ENCODE peak calls at places on chromosomes 1 and 21, in six cellular contexts. One of them, this sample, is unnamed.

GRCh38 chr1:6638226-6638625 is 13.6 kb downstream of the THAP3 start:
- DNase-seq in uterus: peak; percentile 81
- DNase-seq in iPS DF 6.9: no peak
- DNase-seq in Calu3: no peak
- DNase-seq in cardiac fibroblast: peak; percentile 81
- DNase-seq in stomach: no peak
- DNase-seq in this sample: peak; percentile 87

GRCh38 chr1:10830961-10831669 is 34.7 kb upstream of the CASZ1 start:
- DNase-seq in stomach: no peak
- DNase-seq in cardiac fibroblast: no peak
- DNase-seq in iPS DF 6.9: no peak
- DNase-seq in Calu3: no peak
- DNase-seq in uterus: no peak
- DNase-seq in this sample: peak; percentile 18

GRCh38 chr1:22207605-22208264 is 64.8 kb upstream of the WNT4 start:
- DNase-seq in iPS DF 6.9: no peak
- DNase-seq in Calu3: no peak
- DNase-seq in uterus: no peak
- DNase-seq in stomach: no peak
- DNase-seq in cardiac fibroblast: peak; percentile 3
- DNase-seq in this sample: no peak

GRCh38 chr1:109904105-109904817 is 6.4 kb upstream of the CSF1 start:
- DNase-seq in Calu3: no peak
- DNase-seq in uterus: no peak
- DNase-seq in cardiac fibroblast: no peak
- DNase-seq in stomach: peak; percentile 42
- DNase-seq in iPS DF 6.9: no peak
- DNase-seq in this sample: no peak

GRCh38 chr1:119008483-119009299 is 20.5 kb upstream of the TBX15 start:
- DNase-seq in uterus: no peak
- DNase-seq in stomach: no peak
- DNase-seq in Calu3: peak; percentile 58
- DNase-seq in iPS DF 6.9: no peak
- DNase-seq in cardiac fibroblast: peak; percentile 77
- DNase-seq in this sample: peak; percentile 83

GRCh38 chr1:170776147-170776734 is 112.3 kb downstream of the PRRX1 start:
- DNase-seq in Calu3: no peak
- DNase-seq in uterus: no peak
- DNase-seq in stomach: no peak
- DNase-seq in cardiac fibroblast: no peak
- DNase-seq in iPS DF 6.9: no peak
- DNase-seq in this sample: peak; percentile 50

GRCh38 chr1:201002510-201002909 is 21.0 kb downstream of the KIF21B start:
- DNase-seq in cardiac fibroblast: no peak
- DNase-seq in Calu3: no peak
- DNase-seq in uterus: no peak
- DNase-seq in iPS DF 6.9: no peak
- DNase-seq in stomach: no peak
- DNase-seq in this sample: no peak

GRCh38 chr21:38831526-38832467 is 26.1 kb downstream of the ETS2 start:
- DNase-seq in iPS DF 6.9: no peak
- DNase-seq in uterus: peak; percentile 95
- DNase-seq in Calu3: peak; percentile 59
- DNase-seq in cardiac fibroblast: peak; percentile 99
- DNase-seq in stomach: peak; percentile 68
- DNase-seq in this sample: peak; percentile 100

GRCh38 chr1:36576118-36576517 is 93.4 kb upstream of the CSF3R start:
- DNase-seq in stomach: peak; percentile 51
- DNase-seq in cardiac fibroblast: peak; percentile 28
- DNase-seq in uterus: peak; percentile 18
- DNase-seq in Calu3: peak; percentile 79
- DNase-seq in iPS DF 6.9: peak; percentile 45
- DNase-seq in this sample: peak; percentile 25

GRCh38 chr1:32349211-32349708 is 13.0 kb downstream of the FAM229A start:
- DNase-seq in stomach: no peak
- DNase-seq in iPS DF 6.9: no peak
- DNase-seq in cardiac fibroblast: peak; percentile 92
- DNase-seq in Calu3: no peak
- DNase-seq in uterus: no peak
- DNase-seq in this sample: peak; percentile 66

GRCh38 chr1:199948587-199949280 is 78.8 kb upstream of the NR5A2 start:
- DNase-seq in uterus: no peak
- DNase-seq in iPS DF 6.9: no peak
- DNase-seq in cardiac fibroblast: peak; percentile 6
- DNase-seq in stomach: no peak
- DNase-seq in Calu3: no peak
- DNase-seq in this sample: peak; percentile 5

GRCh38 chr1:171488190-171488929 is 3.0 kb downstream of the PRRC2C start:
- DNase-seq in stomach: no peak
- DNase-seq in uterus: no peak
- DNase-seq in iPS DF 6.9: no peak
- DNase-seq in Calu3: no peak
- DNase-seq in cardiac fibroblast: peak; percentile 27
- DNase-seq in this sample: no peak